ENCODE peak calls at places on chromosome 2, in seven cellular contexts. O is skeletal muscle cell, X is fibroblast of the aortic adventitia, Z is fibroblast of lung, E is MG63, V is upper lobe of right lung, K is lower leg skin. Y is an unnamed sample.

GRCh38 chr2:170587937-170588336 is 127.2 kb upstream of the SP5 start:
- DNase-seq in O (no peak), X (no peak), Z (no peak), E (peak; percentile 55), V (no peak), K (no peak), Y (no peak)

GRCh38 chr2:188518391-188518790 is 226.7 kb downstream of the GULP1 start:
- DNase-seq in O (no peak), X (peak; percentile 73), Z (peak; percentile 84), E (peak; percentile 3), V (no peak), K (no peak), Y (no peak)

GRCh38 chr2:203400805-203401585 is 72.8 kb downstream of the ABI2 start:
- DNase-seq in O (no peak), X (peak; percentile 41), Z (peak; percentile 65), E (no peak), V (no peak), K (no peak), Y (no peak)

GRCh38 chr2:10032746-10033105 is 10.6 kb upstream of the KLF11 start:
- DNase-seq in O (no peak), X (no peak), Z (no peak), E (no peak), V (no peak), K (no peak), Y (no peak)

GRCh38 chr2:59567115-59567514 is 986.3 kb downstream of the BCL11A start:
- DNase-seq in O (no peak), X (no peak), Z (no peak), E (no peak), V (no peak), K (no peak), Y (no peak)

GRCh38 chr2:236551843-236552542 is 17.6 kb upstream of the ACKR3 start:
- DNase-seq in O (no peak), X (no peak), Z (no peak), E (no peak), V (no peak), K (no peak), Y (no peak)

GRCh38 chr2:127098711-127099110 is 8.2 kb downstream of the BIN1 start:
- DNase-seq in O (no peak), X (no peak), Z (no peak), E (no peak), V (peak; percentile 60), K (no peak), Y (no peak)

GRCh38 chr2:215430528-215431187 is 5.2 kb downstream of the FN1 start:
- DNase-seq in O (no peak), X (peak; percentile 84), Z (peak; percentile 79), E (peak; percentile 8), V (no peak), K (no peak), Y (no peak)

GRCh38 chr2:9030882-9031645 is 27.6 kb upstream of the MBOAT2 start:
- DNase-seq in O (peak; percentile 17), X (peak; percentile 71), Z (peak; percentile 33), E (peak; percentile 42), V (no peak), K (no peak), Y (no peak)

GRCh38 chr2:74267068-74267467 is 68.7 kb downstream of the MTHFD2 start:
- DNase-seq in O (no peak), X (no peak), Z (no peak), E (no peak), V (no peak), K (no peak), Y (peak; percentile 77)

GRCh38 chr2:207896525-207897295 is 127.0 kb upstream of the FZD5 start:
- DNase-seq in O (no peak), X (no peak), Z (no peak), E (no peak), V (no peak), K (no peak), Y (no peak)

GRCh38 chr2:68489282-68489681 is 21.9 kb downstream of the APLF start:
- DNase-seq in O (no peak), X (no peak), Z (no peak), E (no peak), V (no peak), K (no peak), Y (no peak)

GRCh38 chr2:232503792-232504323 is 16.2 kb upstream of the ECEL1 start:
- DNase-seq in O (no peak), X (no peak), Z (no peak), E (no peak), V (no peak), K (no peak), Y (no peak)
- H3K4me3 ChIP-seq in O (no peak overlapping the region), X (no peak overlapping the region), Z (no peak overlapping the region), E (no peak overlapping the region), V (peak overlapping the region; percentile 39), K (no peak overlapping the region), Y (no peak overlapping the region)

DNA sequence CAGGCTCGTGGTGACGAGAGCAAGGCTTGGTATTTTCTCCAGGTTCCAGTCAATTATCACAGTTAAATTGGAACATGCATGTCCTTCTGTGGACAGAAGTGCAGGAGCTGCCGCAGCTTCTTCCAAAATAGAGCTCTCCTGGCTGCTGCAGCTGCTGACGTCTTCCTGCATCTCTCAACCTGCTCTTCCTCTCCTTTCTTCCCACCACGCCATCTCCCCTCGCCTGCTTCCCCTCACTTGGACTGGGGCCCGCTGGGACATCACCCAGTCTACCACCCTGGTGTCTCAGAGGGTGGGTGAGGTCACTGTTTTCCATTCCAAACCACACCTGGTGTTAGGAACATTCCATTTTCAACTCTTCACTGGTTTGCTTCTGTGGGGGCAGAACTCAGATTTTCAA is 41.4 kb downstream of the SPP2 start:
- DNase-seq in O (no peak), X (no peak), Z (peak; percentile 33), E (peak; percentile 32), V (no peak), K (no peak), Y (no peak)
- H3K4me3 ChIP-seq in O (no peak overlapping the region), X (no peak overlapping the region), Z (no peak overlapping the region), E (no peak overlapping the region), V (no peak overlapping the region), K (no peak overlapping the region), Y (no peak overlapping the region)

GRCh38 chr2:98935111-98935770 is 784 bp downstream of the CRACDL start:
- DNase-seq in O (no peak), X (no peak), Z (no peak), E (no peak), V (peak; percentile 23), K (no peak), Y (no peak)
- H3K4me3 ChIP-seq in O (peak overlapping the region; percentile 51), X (no peak overlapping the region), Z (no peak overlapping the region), E (no peak overlapping the region), V (peak overlapping the region; percentile 51), K (no peak overlapping the region), Y (no peak overlapping the region)

GRCh38 chr2:20450201-20451108 is 3.6 kb downstream of the RHOB start:
- DNase-seq in O (peak; percentile 88), X (peak; percentile 91), Z (peak; percentile 76), E (peak; percentile 75), V (no peak), K (peak; percentile 96), Y (no peak)
- H3K4me3 ChIP-seq in O (peak overlapping the region; percentile 92), X (no peak overlapping the region), Z (no peak overlapping the region), E (no peak overlapping the region), V (peak overlapping the region; percentile 86), K (no peak overlapping the region), Y (no peak overlapping the region)

DNA sequence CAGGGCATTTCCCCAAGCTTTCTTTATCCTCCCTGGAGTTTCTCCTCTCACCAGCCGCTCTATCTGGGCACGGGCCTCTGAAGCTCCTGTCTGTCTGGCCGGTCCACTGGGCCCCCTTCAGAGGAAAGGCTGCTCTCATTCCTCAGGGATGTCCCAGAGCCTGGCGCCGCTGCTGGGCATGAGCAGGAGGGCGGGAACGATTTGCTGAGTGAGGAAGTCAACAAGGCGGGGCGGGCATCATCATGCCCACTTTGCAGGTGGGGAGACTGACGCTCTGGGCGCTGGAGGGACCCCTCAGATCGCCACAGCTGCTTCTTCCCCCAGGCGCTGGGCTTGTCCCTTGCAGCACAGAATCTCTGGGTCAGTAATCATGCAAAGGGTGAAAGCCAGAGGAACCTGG is 158.0 kb downstream of the CYRIA start:
- DNase-seq in O (no peak), X (no peak), Z (no peak), E (no peak), V (no peak), K (no peak), Y (no peak)
- H3K4me3 ChIP-seq in O (no peak overlapping the region), X (no peak overlapping the region), Z (no peak overlapping the region), E (no peak overlapping the region), V (peak overlapping the region; percentile 40), K (no peak overlapping the region), Y (no peak overlapping the region)

GRCh38 chr2:46335404-46335965 is 38.3 kb downstream of the EPAS1 start:
- DNase-seq in O (no peak), X (peak; percentile 85), Z (peak; percentile 72), E (peak; percentile 62), V (peak; percentile 71), K (peak; percentile 88), Y (no peak)
- H3K4me3 ChIP-seq in O (peak overlapping the region; percentile 15), X (peak overlapping the region; percentile 57), Z (peak overlapping the region; percentile 5), E (no peak overlapping the region), V (peak overlapping the region; percentile 38), K (no peak overlapping the region), Y (no peak overlapping the region)

GRCh38 chr2:217636578-217637267 is 366.1 kb downstream of the TNS1 start:
- DNase-seq in O (no peak), X (no peak), Z (no peak), E (no peak), V (no peak), K (no peak), Y (no peak)
- H3K4me3 ChIP-seq in O (no peak overlapping the region), X (no peak overlapping the region), Z (no peak overlapping the region), E (no peak overlapping the region), V (no peak overlapping the region), K (no peak overlapping the region), Y (no peak overlapping the region)

DNA sequence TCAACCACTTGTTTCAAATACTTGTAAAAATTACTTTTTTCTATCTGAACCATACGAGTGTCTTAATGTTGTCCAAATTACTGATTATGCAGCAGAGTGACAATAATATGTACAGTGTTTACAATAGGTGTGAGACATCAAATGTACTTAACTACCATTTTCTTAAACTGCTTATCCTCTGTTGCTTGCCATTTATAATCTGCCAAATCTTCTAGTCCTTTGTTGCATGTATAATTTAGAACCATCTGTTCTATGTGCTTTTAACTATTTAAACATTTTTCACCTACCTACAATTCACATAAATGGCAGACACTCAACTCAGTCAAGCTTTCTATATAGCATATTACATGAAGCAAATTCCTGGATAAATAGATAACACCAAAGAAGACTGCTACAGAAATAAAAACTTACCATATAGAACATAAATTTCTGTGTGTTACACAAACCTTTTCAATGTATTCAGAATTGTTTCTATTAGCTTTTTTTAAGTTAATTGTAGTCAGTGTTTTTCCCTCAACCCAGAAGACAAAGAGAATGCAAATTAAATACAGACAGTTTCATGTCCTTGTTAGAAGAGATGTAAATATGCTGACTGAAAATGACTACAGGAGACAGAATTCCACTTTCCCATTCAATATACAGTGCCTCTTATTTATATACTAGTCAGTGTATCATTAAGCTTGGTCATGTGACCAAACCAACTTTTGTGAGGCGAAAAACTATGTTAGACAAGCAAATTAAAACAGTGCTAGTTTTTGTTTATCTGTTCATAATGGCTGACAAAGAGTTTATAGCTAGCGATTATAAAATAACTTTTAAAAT is 2.6 kb downstream of the BAZ2B start:
- DNase-seq in O (no peak), X (peak; percentile 53), Z (peak; percentile 48), E (no peak), V (no peak), K (no peak), Y (no peak)
- H3K4me3 ChIP-seq in O (peak overlapping the region; percentile 53), X (peak overlapping the region; percentile 81), Z (peak overlapping the region; percentile 61), E (peak overlapping the region; percentile 69), V (peak overlapping the region; percentile 77), K (no peak overlapping the region), Y (no peak overlapping the region)

GRCh38 chr2:102240640-102241370 is 54.0 kb downstream of the IL1RL2 start:
- DNase-seq in O (peak; percentile 98), X (peak; percentile 96), Z (peak; percentile 86), E (peak; percentile 75), V (peak; percentile 95), K (peak; percentile 99), Y (peak; percentile 80)
- H3K4me3 ChIP-seq in O (no peak overlapping the region), X (peak overlapping the region; percentile 9), Z (no peak overlapping the region), E (no peak overlapping the region), V (no peak overlapping the region), K (no peak overlapping the region), Y (no peak overlapping the region)

Y was measured in naive thymus-derived CD4-positive, alpha-beta T cell.